ENCODE peak calls at places on chromosome 20, in eight cellular contexts. A is lower lobe of right lung; C is hippocampal formation; O is midbrain; Z is EL; X is SK-MEL-5; V is AG09309; E is activated gamma-delta T cell treated with anti-CD3 and anti-CD28 coated beads, Interleukin-2, amount 50 U/mL, for 16 hours. F is an unnamed sample.

GRCh38 chr20:3727333-3728035 is 5.0 kb upstream of the HSPA12B start:
- DNase-seq in V (no peak), X (peak; percentile 31), E (no peak), Z (peak; percentile 58), C (no peak), O (no peak), A (no peak), F (no peak)

GRCh38 chr20:60108397-60108796 is 150.2 kb downstream of the CDH26 start:
- DNase-seq in C (no peak), V (peak; percentile 11), A (no peak), E (no peak), X (no peak), Z (peak; percentile 65), O (no peak), F (no peak)

GRCh38 chr20:1486566-1486965 is 4.7 kb downstream of the SIRPB2 start:
- DNase-seq in V (no peak), O (no peak), A (no peak), Z (no peak), E (no peak), X (no peak), C (no peak), F (no peak)

GRCh38 chr20:31605902-31606677 is 1.0 kb downstream of the ID1 start:
- DNase-seq in E (no peak), V (no peak), Z (no peak), A (peak; percentile 63), C (no peak), O (no peak), X (no peak), F (no peak)

GRCh38 chr20:36591854-36592641 is 13.5 kb upstream of the RAB5IF start:
- DNase-seq in C (no peak), X (peak; percentile 72), Z (peak; percentile 49), O (peak; percentile 46), A (no peak), E (peak; percentile 33), V (no peak), F (no peak)

GRCh38 chr20:15236812-15237211 is 899.4 kb upstream of the FLRT3 start:
- DNase-seq in C (no peak), A (no peak), Z (peak; percentile 20), O (peak; percentile 2), V (no peak), E (no peak), X (peak; percentile 81), F (no peak)

GRCh38 chr20:63153254-63154221 is 62.4 kb downstream of the YTHDF1 start:
- DNase-seq in X (no peak), C (no peak), O (no peak), V (no peak), A (no peak), Z (no peak), E (no peak), F (no peak)

GRCh38 chr20:38473353-38473795 is 731 bp downstream of the RALGAPB start:
- DNase-seq in X (no peak), O (no peak), A (no peak), E (no peak), C (no peak), Z (peak; percentile 41), V (no peak), F (peak; percentile 25)

GRCh38 chr20:49308875-49309274 is 31.0 kb upstream of the ZNFX1 start:
- DNase-seq in A (no peak), C (no peak), Z (no peak), X (no peak), O (no peak), V (no peak), E (no peak), F (no peak)